ENCODE peak calls at places on chromosomes 11 and 22, in five cellular contexts. One of them, this sample, is unnamed.
A peak's percentile ranks its signal among the peaks of the same experiment; 100 is the strongest.

GRCh38 chr11:124643605-124644425 is 21.2 kb downstream of the TBRG1 start:
- DNase-seq in fibroblast of lung: peak; percentile 98
- DNase-seq in ovary: no peak
- DNase-seq in mucosa of descending colon: no peak
- DNase-seq in thyroid gland: no peak
- DNase-seq in this sample: no peak

GRCh38 chr11:74004694-74005615 is 3.9 kb downstream of the UCP3 start:
- DNase-seq in fibroblast of lung: no peak
- DNase-seq in ovary: no peak
- DNase-seq in mucosa of descending colon: peak; percentile 59
- DNase-seq in thyroid gland: peak; percentile 23
- DNase-seq in this sample: no peak

GRCh38 chr11:330694-331314 is 10.1 kb upstream of the IFITM3 start:
- DNase-seq in fibroblast of lung: no peak
- DNase-seq in ovary: no peak
- DNase-seq in mucosa of descending colon: no peak
- DNase-seq in thyroid gland: no peak
- DNase-seq in this sample: no peak

GRCh38 chr11:33899383-33900037 is 7.6 kb upstream of the LMO2 start:
- DNase-seq in fibroblast of lung: peak; percentile 86
- DNase-seq in ovary: peak; percentile 50
- DNase-seq in mucosa of descending colon: peak; percentile 58
- DNase-seq in thyroid gland: peak; percentile 65
- DNase-seq in this sample: peak; percentile 46

GRCh38 chr11:70470127-70470526 is 71.8 kb downstream of the CTTN start:
- DNase-seq in fibroblast of lung: peak; percentile 80
- DNase-seq in ovary: no peak
- DNase-seq in mucosa of descending colon: peak; percentile 17
- DNase-seq in thyroid gland: no peak
- DNase-seq in this sample: no peak

GRCh38 chr11:11157201-11157600 is 195.8 kb downstream of the CSNK2A3 start:
- DNase-seq in fibroblast of lung: no peak
- DNase-seq in ovary: no peak
- DNase-seq in mucosa of descending colon: peak; percentile 21
- DNase-seq in thyroid gland: peak; percentile 66
- DNase-seq in this sample: peak; percentile 36

GRCh38 chr22:23782649-23783048 is 4.1 kb upstream of the SMARCB1 start:
- DNase-seq in fibroblast of lung: no peak
- DNase-seq in ovary: no peak
- DNase-seq in mucosa of descending colon: no peak
- DNase-seq in thyroid gland: no peak
- DNase-seq in this sample: no peak

GRCh38 chr22:37566903-37567798 is 6.9 kb downstream of the CDC42EP1 start:
- DNase-seq in fibroblast of lung: peak; percentile 63
- DNase-seq in ovary: peak; percentile 87
- DNase-seq in mucosa of descending colon: peak; percentile 97
- DNase-seq in thyroid gland: peak; percentile 87
- DNase-seq in this sample: peak; percentile 87

GRCh38 chr11:129950319-129951034 is 52.2 kb downstream of the PRDM10 start:
- DNase-seq in fibroblast of lung: peak; percentile 69
- DNase-seq in ovary: no peak
- DNase-seq in mucosa of descending colon: peak; percentile 40
- DNase-seq in thyroid gland: peak; percentile 56
- DNase-seq in this sample: no peak

GRCh38 chr11:108398439-108398838 is 68.9 kb downstream of the C11orf65 start:
- DNase-seq in fibroblast of lung: no peak
- DNase-seq in ovary: no peak
- DNase-seq in mucosa of descending colon: no peak
- DNase-seq in thyroid gland: no peak
- DNase-seq in this sample: no peak

GRCh38 chr11:65489706-65490310 is 9.0 kb upstream of the MALAT1 start:
- DNase-seq in fibroblast of lung: peak; percentile 67
- DNase-seq in ovary: no peak
- DNase-seq in mucosa of descending colon: peak; percentile 49
- DNase-seq in thyroid gland: peak; percentile 54
- DNase-seq in this sample: no peak

GRCh38 chr11:109898592-109898991 is 194.6 kb upstream of the ZC3H12C start:
- DNase-seq in fibroblast of lung: no peak
- DNase-seq in ovary: no peak
- DNase-seq in mucosa of descending colon: no peak
- DNase-seq in thyroid gland: no peak
- DNase-seq in this sample: no peak

GRCh38 chr11:72548481-72548880 is 114.2 kb upstream of the CLPB start:
- DNase-seq in fibroblast of lung: no peak
- DNase-seq in ovary: no peak
- DNase-seq in mucosa of descending colon: no peak
- DNase-seq in thyroid gland: no peak
- DNase-seq in this sample: no peak

GRCh38 chr11:5611627-5612026 is 13.2 kb upstream of the TRIM34 start:
- DNase-seq in fibroblast of lung: no peak
- DNase-seq in ovary: no peak
- DNase-seq in mucosa of descending colon: no peak
- DNase-seq in thyroid gland: no peak
- DNase-seq in this sample: no peak

GRCh38 chr11:71281901-71282300 is 29.5 kb upstream of the SHANK2 start:
- DNase-seq in fibroblast of lung: no peak
- DNase-seq in ovary: no peak
- DNase-seq in mucosa of descending colon: peak; percentile 38
- DNase-seq in thyroid gland: no peak
- DNase-seq in this sample: no peak

GRCh38 chr11:3230636-3231549 is 1.3 kb downstream of the MRGPRE start:
- DNase-seq in fibroblast of lung: no peak
- DNase-seq in ovary: no peak
- DNase-seq in mucosa of descending colon: no peak
- DNase-seq in thyroid gland: no peak
- DNase-seq in this sample: no peak

GRCh38 chr11:11672764-11673163 is 51.0 kb upstream of the GALNT18 start:
- DNase-seq in fibroblast of lung: no peak
- DNase-seq in ovary: no peak
- DNase-seq in mucosa of descending colon: no peak
- DNase-seq in thyroid gland: no peak
- DNase-seq in this sample: no peak

GRCh38 chr22:48097723-48098122 is 1335.3 kb downstream of the TBC1D22A start:
- DNase-seq in fibroblast of lung: no peak
- DNase-seq in ovary: no peak
- DNase-seq in mucosa of descending colon: no peak
- DNase-seq in thyroid gland: no peak
- DNase-seq in this sample: no peak

GRCh38 chr22:48099671-48100070 is 1337.2 kb downstream of the TBC1D22A start:
- DNase-seq in fibroblast of lung: no peak
- DNase-seq in ovary: no peak
- DNase-seq in mucosa of descending colon: no peak
- DNase-seq in thyroid gland: no peak
- DNase-seq in this sample: no peak

GRCh38 chr22:48099251-48099650 is 1336.8 kb downstream of the TBC1D22A start:
- DNase-seq in fibroblast of lung: no peak
- DNase-seq in ovary: no peak
- DNase-seq in mucosa of descending colon: no peak
- DNase-seq in thyroid gland: no peak
- DNase-seq in this sample: no peak

GRCh38 chr22:48098936-48099245 is 1336.4 kb downstream of the TBC1D22A start:
- DNase-seq in fibroblast of lung: no peak
- DNase-seq in ovary: no peak
- DNase-seq in mucosa of descending colon: no peak
- DNase-seq in thyroid gland: no peak
- DNase-seq in this sample: no peak

DNA sequence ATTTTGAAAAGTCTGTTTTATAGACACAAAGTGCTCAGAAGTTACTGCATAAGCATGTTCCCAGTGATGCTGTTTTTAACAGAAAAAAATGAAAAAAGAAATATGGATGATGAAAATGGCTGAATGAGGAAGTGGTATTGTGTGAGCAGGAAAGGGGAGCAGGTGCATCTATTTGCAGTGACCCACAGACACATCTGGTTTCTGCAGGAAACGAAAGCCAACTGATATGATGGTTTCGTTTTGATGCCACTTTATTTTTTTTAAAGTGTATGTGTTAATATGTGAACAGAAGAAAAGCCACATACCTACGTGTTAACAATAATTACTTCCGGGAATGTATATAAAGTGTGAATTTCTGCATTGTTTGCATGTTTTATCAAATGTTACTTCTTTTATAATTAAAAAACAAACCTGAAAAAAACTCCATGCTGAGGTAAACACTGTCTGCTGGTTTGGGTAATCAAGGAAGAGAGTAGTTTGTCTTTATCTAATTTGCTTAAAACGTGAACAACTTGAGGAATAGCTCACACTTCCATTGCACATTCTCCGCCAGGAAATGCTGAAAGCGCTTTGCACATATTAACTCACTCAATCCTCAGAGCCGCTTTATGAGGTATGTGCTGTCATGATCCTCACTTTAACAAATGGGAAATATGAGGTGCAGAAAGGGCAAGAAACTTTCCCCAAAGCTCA is 1335.9 kb downstream of the TBC1D22A start:
- DNase-seq in fibroblast of lung: no peak
- DNase-seq in ovary: no peak
- DNase-seq in mucosa of descending colon: peak; percentile 13
- DNase-seq in thyroid gland: no peak
- DNase-seq in this sample: no peak
- H3K4me3 ChIP-seq in fibroblast of lung: no peak overlapping the region
- H3K4me3 ChIP-seq in ovary: no peak overlapping the region
- H3K4me3 ChIP-seq in mucosa of descending colon: no peak overlapping the region
- H3K4me3 ChIP-seq in thyroid gland: no peak overlapping the region
- H3K4me3 ChIP-seq in this sample: no peak overlapping the region

GRCh38 chr22:30266445-30267381 is at the start of gene OSM:
- DNase-seq in fibroblast of lung: no peak
- DNase-seq in ovary: no peak
- DNase-seq in mucosa of descending colon: no peak
- DNase-seq in thyroid gland: no peak
- DNase-seq in this sample: no peak
- H3K4me3 ChIP-seq in fibroblast of lung: no peak within 1 kb of the TSS
- H3K4me3 ChIP-seq in ovary: no peak within 1 kb of the TSS
- H3K4me3 ChIP-seq in mucosa of descending colon: no peak within 1 kb of the TSS
- H3K4me3 ChIP-seq in thyroid gland: no peak within 1 kb of the TSS
- H3K4me3 ChIP-seq in this sample: no peak within 1 kb of the TSS

GRCh38 chr11:12975149-12975548 is 34.0 kb upstream of the RASSF10 start:
- DNase-seq in fibroblast of lung: no peak
- DNase-seq in ovary: no peak
- DNase-seq in mucosa of descending colon: no peak
- DNase-seq in thyroid gland: no peak
- DNase-seq in this sample: no peak

GRCh38 chr11:12968101-12968500 is 41.0 kb upstream of the RASSF10 start:
- DNase-seq in fibroblast of lung: no peak
- DNase-seq in ovary: no peak
- DNase-seq in mucosa of descending colon: no peak
- DNase-seq in thyroid gland: no peak
- DNase-seq in this sample: no peak

GRCh38 chr11:12968836-12969235 is 40.3 kb upstream of the RASSF10 start:
- DNase-seq in fibroblast of lung: no peak
- DNase-seq in ovary: no peak
- DNase-seq in mucosa of descending colon: no peak
- DNase-seq in thyroid gland: peak; percentile 10
- DNase-seq in this sample: no peak

GRCh38 chr11:12971955-12972354 is 37.2 kb upstream of the RASSF10 start:
- DNase-seq in fibroblast of lung: no peak
- DNase-seq in ovary: no peak
- DNase-seq in mucosa of descending colon: no peak
- DNase-seq in thyroid gland: no peak
- DNase-seq in this sample: no peak

GRCh38 chr11:12973529-12974181 is 35.5 kb upstream of the RASSF10 start:
- DNase-seq in fibroblast of lung: peak; percentile 27
- DNase-seq in ovary: no peak
- DNase-seq in mucosa of descending colon: no peak
- DNase-seq in thyroid gland: peak; percentile 49
- DNase-seq in this sample: no peak
- H3K4me3 ChIP-seq in fibroblast of lung: no peak overlapping the region
- H3K4me3 ChIP-seq in ovary: no peak overlapping the region
- H3K4me3 ChIP-seq in mucosa of descending colon: no peak overlapping the region
- H3K4me3 ChIP-seq in thyroid gland: no peak overlapping the region
- H3K4me3 ChIP-seq in this sample: no peak overlapping the region

DNA sequence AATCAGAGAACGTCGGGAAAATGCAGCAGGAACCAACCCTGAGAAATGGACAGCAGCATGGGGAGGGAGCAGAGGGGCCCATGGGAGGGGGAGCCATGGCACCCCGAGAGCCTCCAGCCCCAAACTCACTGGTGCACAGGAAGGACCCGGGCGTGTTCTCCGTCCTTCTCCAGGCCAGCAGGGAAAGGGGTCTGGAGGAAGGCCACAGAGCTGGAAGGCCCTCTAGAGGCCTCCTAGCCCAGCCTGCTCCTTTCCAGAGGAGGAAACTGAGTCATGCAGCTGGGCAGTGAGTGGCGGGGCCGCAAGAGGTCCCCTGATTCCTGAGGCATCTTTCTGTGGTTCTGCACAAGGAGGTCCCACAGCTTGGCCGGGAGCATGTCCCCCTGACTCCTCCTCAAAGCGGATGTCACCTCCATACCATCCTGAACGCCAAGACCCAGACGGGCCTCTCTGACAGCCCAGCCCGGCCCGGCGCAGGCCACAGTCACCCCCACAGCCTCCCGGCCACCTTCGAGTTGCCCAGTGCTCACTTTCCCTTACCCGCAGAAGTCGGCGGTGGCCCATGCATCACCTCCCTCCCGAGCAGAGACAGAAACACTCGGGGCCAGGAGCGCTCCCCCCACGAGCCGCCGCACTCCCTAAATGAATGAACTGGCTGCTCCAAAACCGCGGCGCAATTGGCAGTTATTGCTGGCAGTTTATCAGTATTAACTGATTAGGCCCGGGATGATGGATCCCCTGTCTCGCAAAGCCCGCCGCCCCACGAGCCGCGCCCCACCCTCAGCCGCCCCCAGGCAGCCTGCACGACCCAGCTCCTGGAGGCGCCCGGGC is 272.6 kb downstream of the BUD13 start:
- DNase-seq in fibroblast of lung: no peak
- DNase-seq in ovary: no peak
- DNase-seq in mucosa of descending colon: no peak
- DNase-seq in thyroid gland: no peak
- DNase-seq in this sample: peak; percentile 52
- H3K4me3 ChIP-seq in fibroblast of lung: no peak overlapping the region
- H3K4me3 ChIP-seq in ovary: no peak overlapping the region
- H3K4me3 ChIP-seq in mucosa of descending colon: no peak overlapping the region
- H3K4me3 ChIP-seq in thyroid gland: no peak overlapping the region
- H3K4me3 ChIP-seq in this sample: peak overlapping the region; percentile 34

GRCh38 chr11:128733440-128734115 is 39.7 kb downstream of the FLI1 start:
- DNase-seq in fibroblast of lung: peak; percentile 64
- DNase-seq in ovary: no peak
- DNase-seq in mucosa of descending colon: no peak
- DNase-seq in thyroid gland: no peak
- DNase-seq in this sample: no peak
- H3K4me3 ChIP-seq in fibroblast of lung: no peak overlapping the region
- H3K4me3 ChIP-seq in ovary: no peak overlapping the region
- H3K4me3 ChIP-seq in mucosa of descending colon: no peak overlapping the region
- H3K4me3 ChIP-seq in thyroid gland: no peak overlapping the region
- H3K4me3 ChIP-seq in this sample: no peak overlapping the region

This sample was measured in BE2C.